ENCODE peak calls at places on chromosomes 4 and X, in eight cellular contexts. K is PC-3, G is endothelial cell of umbilical vein, Z is Caco-2, Q is neural progenitor cell, X is fibroblast of the aortic adventitia, F is progenitor cell of endocrine pancreas, U is AG10803. A is an unnamed sample.

GRCh38 chrX:55111578-55112254 is 22.9 kb downstream of the PAGE2 start:
- DNase-seq in K (no peak), G (no peak), Z (peak), Q (no peak), X (no peak), F (no peak), U (no peak), A (no peak)

GRCh38 chr4:15002659-15003440 is 569 bp downstream of the CPEB2 start:
- DNase-seq in K (peak), G (peak), Z (peak), Q (peak), X (peak), F (peak), U (peak), A (peak)

GRCh38 chrX:80648023-80648422 is 161.7 kb downstream of the BRWD3 start:
- DNase-seq in K (peak), G (peak), Z (no peak), Q (peak), X (peak), F (no peak), U (peak), A (no peak)

GRCh38 chrX:68853665-68854251 is 24.9 kb downstream of the EFNB1 start:
- DNase-seq in K (no peak), G (no peak), Z (no peak), Q (no peak), X (no peak), F (no peak), U (no peak), A (no peak)

GRCh38 chr4:123835852-123836251 is 439.3 kb downstream of the SPRY1 start:
- DNase-seq in K (no peak), G (no peak), Z (no peak), Q (no peak), X (no peak), F (no peak), U (no peak), A (no peak)

GRCh38 chr4:27947320-27947719 is 1086.7 kb downstream of the STIM2 start:
- DNase-seq in K (no peak), G (no peak), Z (no peak), Q (no peak), X (no peak), F (no peak), U (no peak), A (no peak)

GRCh38 chrX:35696760-35697234 is 101.3 kb upstream of the MAGEB16 start:
- DNase-seq in K (no peak), G (no peak), Z (no peak), Q (no peak), X (no peak), F (no peak), U (no peak), A (no peak)

GRCh38 chr4:7070729-7071511 is 3.1 kb upstream of the GRPEL1 start:
- DNase-seq in K (peak), G (peak), Z (peak), Q (peak), X (peak), F (peak), U (peak), A (peak)

GRCh38 chrX:41912922-41913321 is 10.4 kb downstream of the CASK start:
- DNase-seq in K (peak), G (no peak), Z (no peak), Q (no peak), X (no peak), F (no peak), U (peak), A (no peak)

DNA sequence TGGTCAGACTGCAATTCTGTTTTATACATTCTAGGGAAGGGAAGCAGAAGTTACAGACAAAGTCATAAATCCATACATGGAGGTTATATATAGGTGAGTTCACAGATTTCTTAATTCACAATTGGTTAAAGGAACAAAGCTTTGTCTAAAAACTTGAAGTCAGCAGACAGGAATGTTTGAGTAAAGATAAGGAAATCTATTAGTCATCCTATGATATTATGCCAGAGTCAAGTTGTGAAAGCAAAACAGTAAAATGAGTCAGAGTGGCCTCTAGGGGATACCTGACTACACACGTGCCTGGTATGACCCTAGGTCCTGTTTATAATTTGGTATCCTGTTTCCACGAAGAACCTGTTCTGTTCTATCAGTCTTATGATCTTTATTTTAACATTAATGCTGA is 31.5 kb downstream of the ACTRT1 start:
- DNase-seq in K (peak), G (peak), Z (no peak), Q (no peak), X (peak), F (no peak), U (no peak), A (peak)
- TF ChIP-seq CTCF in K (no peak), G (no peak), Z (no peak), Q (no peak), X (no peak), F (no peak), U (no peak), A (no peak)

GRCh38 chrX:56221101-56221500 is 11.1 kb upstream of the KLF8 start:
- DNase-seq in K (no peak), G (no peak), Z (no peak), Q (no peak), X (no peak), F (no peak), U (no peak), A (no peak)

GRCh38 chrX:56216332-56216731 is 15.8 kb upstream of the KLF8 start:
- DNase-seq in K (no peak), G (no peak), Z (no peak), Q (no peak), X (no peak), F (no peak), U (no peak), A (no peak)

GRCh38 chrX:56222473-56223000 is 9.6 kb upstream of the KLF8 start:
- DNase-seq in K (no peak), G (no peak), Z (no peak), Q (no peak), X (no peak), F (no peak), U (no peak), A (no peak)

GRCh38 chrX:56219702-56220101 is 12.5 kb upstream of the KLF8 start:
- DNase-seq in K (peak), G (peak), Z (no peak), Q (peak), X (peak), F (no peak), U (no peak), A (no peak)
- TF ChIP-seq CTCF in K (peak), G (no peak), Z (no peak), Q (peak), X (no peak), F (no peak), U (peak), A (no peak)

GRCh38 chr4:99563310-99564186 is at the start of gene TRMT10A:
- DNase-seq in K (peak), G (peak), Z (peak), Q (peak), X (peak), F (peak), U (peak), A (peak)
- TF ChIP-seq CTCF in K (no peak), G (no peak), Z (no peak), Q (peak), X (peak), F (no peak), U (peak), A (peak)

DNA sequence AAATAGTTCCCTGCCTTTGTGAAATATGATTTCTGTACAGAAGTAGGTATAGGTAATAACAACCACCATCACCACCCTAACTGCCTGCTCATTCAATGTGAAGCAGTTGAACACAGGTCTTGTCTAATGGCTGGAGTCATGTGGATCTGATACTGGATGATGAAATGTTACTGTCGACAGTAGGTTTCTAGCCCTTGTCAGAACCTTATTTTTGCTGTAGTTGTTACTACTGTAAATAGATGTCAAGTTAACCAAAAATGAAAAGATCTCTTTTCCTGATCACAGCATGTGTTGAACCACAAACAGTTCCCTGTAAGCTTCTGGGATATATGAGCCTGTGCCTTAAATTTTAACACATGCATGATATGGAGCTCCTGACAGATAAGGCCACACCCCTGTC is 142.9 kb downstream of the FRAS1 start:
- DNase-seq in K (no peak), G (no peak), Z (no peak), Q (no peak), X (no peak), F (no peak), U (no peak), A (no peak)
- TF ChIP-seq CTCF in K (no peak), G (no peak), Z (no peak), Q (no peak), X (no peak), F (no peak), U (no peak), A (no peak)

GRCh38 chrX:29965634-29966033 is 249.7 kb upstream of the MAGEB2 start:
- DNase-seq in K (no peak), G (no peak), Z (no peak), Q (no peak), X (no peak), F (no peak), U (no peak), A (no peak)
- TF ChIP-seq CTCF in K (no peak), G (no peak), Z (no peak), Q (no peak), X (no peak), F (no peak), U (no peak), A (no peak)

DNA sequence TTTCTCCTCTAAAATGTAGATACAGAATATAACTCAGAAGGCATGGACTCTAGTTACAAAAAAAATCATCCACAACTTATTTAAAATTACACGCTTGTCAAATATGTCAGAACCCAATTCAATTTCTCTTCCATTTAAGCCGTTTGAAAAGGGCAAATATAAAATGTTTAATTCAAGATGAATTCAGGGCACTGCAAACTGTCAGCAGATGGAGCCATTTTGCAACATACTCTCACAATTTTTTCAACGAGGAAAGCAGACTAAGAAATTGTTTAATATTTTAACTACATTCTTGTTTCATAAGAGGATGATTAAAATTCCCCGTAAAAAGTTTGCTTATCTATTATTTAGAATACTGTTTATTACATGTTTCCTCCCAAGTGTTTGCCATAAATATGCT is 321.3 kb upstream of the CPXCR1 start:
- DNase-seq in K (peak), G (peak), Z (no peak), Q (no peak), X (peak), F (no peak), U (no peak), A (no peak)
- TF ChIP-seq CTCF in K (peak), G (no peak), Z (no peak), Q (peak), X (peak), F (peak), U (no peak), A (no peak)

GRCh38 chr4:89797117-89797516 is 39.8 kb downstream of the SNCA start:
- DNase-seq in K (peak), G (peak), Z (no peak), Q (no peak), X (peak), F (no peak), U (peak), A (peak)
- TF ChIP-seq CTCF in K (no peak), G (no peak), Z (no peak), Q (no peak), X (no peak), F (no peak), U (no peak), A (no peak)

A was measured in HFFc6.